ENCODE peak calls at places on chromosomes 3 and 15, in nine cellular contexts. J is H1; L is body of pancreas; Q is mesendoderm; W is renal cortical epithelial cell; A is H9; D is pancreas; I is activated naive CD4-positive, alpha-beta T cell treated with Interleukin-2 at 50 U/mL for 16 hours; U is SW 1271. M is an unnamed sample.

GRCh38 chr15:64911317-64912186 is at the start of gene ANKDD1A:
- DNase-seq in J (peak), L (peak), Q (peak), W (no peak), A (peak), D (peak), I (peak), U (no peak), M (no peak)

GRCh38 chr3:153182491-153182890 is 20.5 kb downstream of the RAP2B start:
- DNase-seq in J (no peak), L (no peak), Q (no peak), W (no peak), A (no peak), D (no peak), I (no peak), U (no peak), M (no peak)

GRCh38 chr3:138203938-138204337 is 16.8 kb downstream of the ARMC8 start:
- DNase-seq in J (no peak), L (no peak), Q (no peak), W (no peak), A (no peak), D (no peak), I (no peak), U (no peak), M (no peak)

GRCh38 chr15:72086010-72086697 is 31.8 kb downstream of the MYO9A start:
- DNase-seq in J (no peak), L (no peak), Q (no peak), W (peak), A (no peak), D (no peak), I (no peak), U (no peak), M (no peak)

GRCh38 chr3:187210555-187211327 is 13.5 kb downstream of the RTP1 start:
- DNase-seq in J (no peak), L (no peak), Q (peak), W (peak), A (no peak), D (no peak), I (no peak), U (no peak), M (peak)

GRCh38 chr3:10697918-10698317 is 118.1 kb upstream of the SLC6A11 start:
- DNase-seq in J (no peak), L (no peak), Q (peak), W (no peak), A (peak), D (no peak), I (no peak), U (no peak), M (no peak)

GRCh38 chr3:147298511-147298982 is 107.8 kb downstream of the ZIC4 start:
- DNase-seq in J (no peak), L (no peak), Q (peak), W (peak), A (no peak), D (no peak), I (no peak), U (no peak), M (peak)

GRCh38 chr3:123412811-123413588 is 35.9 kb downstream of the ADCY5 start:
- DNase-seq in J (no peak), L (no peak), Q (no peak), W (no peak), A (no peak), D (no peak), I (no peak), U (no peak), M (no peak)

GRCh38 chr15:36917411-36918267 is 182.7 kb downstream of the MEIS2 start:
- DNase-seq in J (no peak), L (no peak), Q (peak), W (no peak), A (no peak), D (no peak), I (no peak), U (no peak), M (no peak)